ENCODE peak calls at places on chromosomes 16 and 17, in six cellular contexts. S, J, B, E, L and C are unnamed samples. For H3K4me1, the result is how much of the 10 kb centered on the place peaks cover.

GRCh38 chr17:28612936-28613872 is 781 bp downstream of the RSKR start:
- DNase-seq in L (peak), E (peak), B (peak), J (peak), S (no peak), C (peak)

GRCh38 chr17:2710804-2711607 is 558 bp downstream of the CLUH start:
- DNase-seq in S (no peak), J (no peak), L (peak), E (peak), B (no peak), C (peak)

GRCh38 chr16:67884-68789 is 4.3 kb downstream of the RHBDF1 start:
- DNase-seq in J (no peak), B (peak), S (no peak), E (no peak), L (no peak), C (peak)

GRCh38 chr16:61587526-61587925 is 448.7 kb downstream of the CDH8 start:
- DNase-seq in E (no peak), B (no peak), L (no peak), S (no peak), J (no peak), C (no peak)

GRCh38 chr16:67987460-67988160 is 7.3 kb upstream of the DPEP3 start:
- DNase-seq in B (no peak), L (no peak), J (no peak), S (no peak), E (no peak), C (no peak)

GRCh38 chr16:630024-630814 is 566 bp upstream of the WFIKKN1 start:
- DNase-seq in E (no peak), B (no peak), J (no peak), L (no peak), S (no peak), C (no peak)

GRCh38 chr17:28227278-28228108 is 91.5 kb upstream of the TMEM97 start:
- DNase-seq in S (no peak), B (no peak), J (no peak), L (peak), E (no peak), C (no peak)

GRCh38 chr17:50946223-50946890 is 80.2 kb upstream of the TOB1 start:
- DNase-seq in E (no peak), B (no peak), S (no peak), L (no peak), J (no peak), C (no peak)

GRCh38 chr16:76614255-76614654 is 337.1 kb downstream of the CNTNAP4 start:
- DNase-seq in E (no peak), B (no peak), J (no peak), S (no peak), L (no peak), C (no peak)

GRCh38 chr17:21282231-21282630 is 2.3 kb upstream of the MAP2K3 start:
- DNase-seq in J (no peak), E (no peak), S (no peak), L (peak), B (peak), C (peak)

GRCh38 chr16:12257926-12258561 is 281.5 kb downstream of the SNX29 start:
- DNase-seq in S (no peak), L (peak), J (peak), B (no peak), E (no peak), C (no peak)

GRCh38 chr17:66789093-66789492 is 45.8 kb upstream of the CACNG5 start:
- DNase-seq in B (no peak), J (no peak), S (no peak), L (no peak), E (no peak), C (peak)

GRCh38 chr16:4801051-4801961 is 1.1 kb downstream of the ROGDI start:
- DNase-seq in B (no peak), E (no peak), S (no peak), L (no peak), J (no peak), C (no peak)

GRCh38 chr16:52953215-52953614 is 99.5 kb downstream of the CHD9NB start:
- DNase-seq in S (no peak), L (no peak), B (no peak), J (no peak), E (no peak), C (no peak)

GRCh38 chr17:76174072-76174471 is 33.0 kb upstream of the FOXJ1 start:
- DNase-seq in E (no peak), S (no peak), B (no peak), L (no peak), J (no peak), C (no peak)

GRCh38 chr17:42653179-42654124 is 5.6 kb upstream of the TUBG2 start:
- DNase-seq in J (peak), B (peak), S (no peak), L (peak), E (no peak), C (no peak)

GRCh38 chr16:11497329-11497805 is 89.4 kb downstream of the LITAF start:
- DNase-seq in L (peak), J (no peak), E (no peak), S (peak), B (peak), C (peak)

GRCh38 chr17:59327136-59327878 is 4.1 kb upstream of the YPEL2 start:
- DNase-seq in L (peak), J (no peak), B (no peak), E (no peak), S (no peak), C (no peak)

GRCh38 chr16:56617212-56618085 is 8.1 kb upstream of the MT1E start:
- DNase-seq in J (no peak), L (peak), E (peak), S (no peak), B (peak), C (no peak)

GRCh38 chr17:63988741-63989621 is 9.2 kb upstream of the PRR29 start:
- DNase-seq in J (no peak), E (no peak), S (no peak), B (no peak), L (peak), C (peak)

GRCh38 chr17:44758414-44759095 is at the start of gene ADAM11:
- DNase-seq in B (no peak), S (no peak), E (no peak), L (no peak), J (peak), C (no peak)

GRCh38 chr17:1438593-1439083 is 17.4 kb downstream of the CRK start:
- DNase-seq in S (no peak), E (no peak), L (no peak), J (no peak), B (peak), C (no peak)

GRCh38 chr16:9499921-9500593 is 408.6 kb downstream of the HAPSTR1 start:
- DNase-seq in E (no peak), S (no peak), J (no peak), L (no peak), B (no peak), C (peak)

GRCh38 chr17:69090365-69090764 is 29.6 kb upstream of the ABCA9 start:
- DNase-seq in L (no peak), E (no peak), J (no peak), S (no peak), B (no peak), C (no peak)

GRCh38 chr16:77496934-77497333 is 62.1 kb upstream of the ADAMTS18 start:
- DNase-seq in L (no peak), S (no peak), B (no peak), E (no peak), J (no peak), C (no peak)

GRCh38 chr16:74898667-74899066 is 86.3 kb downstream of the WDR59 start:
- DNase-seq in E (no peak), B (no peak), J (no peak), S (no peak), L (no peak), C (no peak)

GRCh38 chr17:48671697-48672171 is 45.6 kb upstream of the HOXB9 start:
- DNase-seq in S (peak), B (peak), E (peak), L (peak), J (peak), C (peak)

GRCh38 chr17:82107341-82107860 is 9.4 kb upstream of the FASN start:
- DNase-seq in J (no peak), B (no peak), L (peak), S (no peak), E (no peak), C (peak)

GRCh38 chr17:2085648-2085949 is 30.7 kb downstream of the HIC1 start:
- DNase-seq in B (peak), E (no peak), J (no peak), S (no peak), L (no peak), C (no peak)

GRCh38 chr16:79816081-79816497 is 215.6 kb upstream of the MAF start:
- DNase-seq in B (no peak), E (no peak), S (peak), L (no peak), J (no peak), C (no peak)

DNA sequence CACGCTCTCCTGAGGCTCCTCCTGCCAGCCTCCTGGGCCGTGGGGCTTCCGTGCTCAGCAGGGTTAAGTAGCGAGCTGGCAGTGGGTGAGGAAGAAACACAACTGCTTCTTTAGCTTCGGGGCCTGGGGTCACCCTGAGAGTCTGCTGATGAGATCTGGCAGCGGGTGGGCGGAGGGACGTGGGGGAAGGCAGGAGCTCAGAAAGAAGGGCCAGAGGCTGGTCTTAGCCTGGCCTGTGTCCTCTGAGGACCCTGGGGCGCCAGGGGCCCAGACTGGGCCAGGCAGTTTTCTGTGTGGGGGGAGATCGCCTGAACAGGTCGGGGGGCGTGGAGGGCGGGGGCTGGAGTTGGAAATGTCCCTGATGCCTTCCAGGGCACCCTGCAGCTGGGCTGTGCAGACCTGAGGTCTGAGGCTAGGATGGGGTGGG is 97.8 kb upstream of the GSE1 start:
- DNase-seq in E (no peak), B (no peak), S (no peak), L (no peak), J (no peak), C (no peak)
- H3K4me3 ChIP-seq in E (no peak), B (no peak), S (no peak), L (no peak), J (no peak), C (no peak)

DNA sequence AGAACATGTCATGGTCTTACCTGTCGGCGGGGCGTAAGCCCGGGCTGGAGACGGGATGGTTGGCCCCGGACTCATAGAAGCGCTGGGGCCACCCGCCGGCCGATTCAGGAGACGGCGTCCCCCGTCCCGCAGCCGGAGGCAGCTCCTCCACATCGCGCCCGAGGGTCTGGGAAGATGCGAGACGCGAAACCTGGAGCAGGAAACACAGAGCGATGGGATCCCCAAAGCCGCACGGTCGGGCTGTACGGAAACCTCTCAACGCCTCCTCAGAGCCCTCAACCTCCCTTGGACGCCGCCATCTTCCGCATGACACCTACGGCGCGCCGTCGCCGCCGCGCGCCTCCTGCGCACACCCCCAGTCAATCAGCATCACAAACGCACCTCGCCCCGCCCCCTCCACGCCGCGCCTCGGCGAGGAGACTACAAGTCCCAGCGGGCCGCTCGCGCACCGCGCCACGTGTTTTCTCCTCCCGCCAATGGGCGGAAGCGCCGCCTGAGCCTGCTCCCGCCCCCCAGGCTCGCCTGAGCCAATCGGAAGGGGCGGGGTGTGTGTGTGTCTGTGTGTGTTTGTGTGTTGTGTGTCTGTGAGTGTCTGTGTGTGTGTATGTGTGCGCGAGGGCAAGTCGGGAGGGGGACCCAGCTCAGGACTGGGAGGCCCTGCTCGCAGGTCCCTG is at the start of the genes ATPAF2 and GID4:
- DNase-seq in S (peak), B (peak), E (peak), L (peak), J (peak), C (peak)
- H3K4me1 ChIP-seq in S (under half), B (under half), E (under half), L (under half), J (under half), C (under half)

DNA sequence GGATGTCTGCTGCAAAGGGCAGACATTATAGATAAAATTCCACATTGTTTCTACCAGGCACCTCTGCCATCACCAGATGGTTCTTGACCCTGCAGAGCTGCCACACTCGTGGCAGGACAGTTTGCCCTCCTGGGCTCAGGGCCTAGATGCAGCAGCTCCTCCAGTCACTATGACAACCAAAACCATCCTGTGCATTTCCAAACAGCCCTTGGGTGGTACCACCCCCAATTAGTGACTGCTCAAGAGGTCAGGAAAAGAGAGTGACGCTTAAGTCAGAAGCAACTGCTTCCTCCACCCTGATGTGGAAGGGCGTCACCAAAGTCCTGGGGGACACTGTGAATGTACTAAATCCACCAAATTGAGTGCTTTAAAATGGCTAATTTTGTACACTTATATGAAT is 109.2 kb downstream of the C16orf95 start:
- DNase-seq in B (no peak), S (no peak), E (no peak), J (no peak), L (no peak), C (no peak)
- H3K27ac ChIP-seq in B (peak), S (no peak), E (no peak), J (no peak), L (no peak), C (no peak)

GRCh38 chr17:4020096-4020495 is 55.9 kb upstream of the ATP2A3 start:
- DNase-seq in B (no peak), S (no peak), L (no peak), E (no peak), J (no peak), C (no peak)
- H3K4me3 ChIP-seq in B (no peak), S (no peak), L (no peak), E (no peak), J (no peak), C (no peak)